ENCODE peak calls at places on chromosomes 4 and X, in four cellular contexts. A is GM12878, V is K562, W is HCT116. G is an unnamed sample.

GRCh38 chr4:36771411-36772153 is 473.0 kb upstream of the NWD2 start:
- DNase-seq in W (peak; percentile 7), V (no peak), A (no peak), G (no peak)

GRCh38 chrX:3638280-3638873 is 75.1 kb downstream of the PRKX start:
- DNase-seq in V (peak; percentile 57), W (peak; percentile 7), A (peak; percentile 16), G (peak; percentile 11)

GRCh38 chr4:24800273-24800880 is 5.0 kb downstream of the SOD3 start:
- DNase-seq in V (no peak), W (no peak), A (no peak), G (no peak)

GRCh38 chr4:77880784-77881183 is 18.2 kb downstream of the MRPL1 start:
- DNase-seq in V (no peak), A (no peak), W (no peak), G (no peak)

GRCh38 chr4:102736636-102737549 is 23.9 kb downstream of the MANBA start:
- DNase-seq in A (no peak), V (no peak), W (no peak), G (no peak)

GRCh38 chrX:140712413-140713173 is 3.0 kb downstream of the LINC00632 start:
- DNase-seq in V (no peak), W (no peak), A (no peak), G (no peak)

GRCh38 chr4:141636077-141636770 is at the start of gene IL15:
- DNase-seq in W (peak; percentile 36), A (no peak), V (no peak), G (peak; percentile 16)

GRCh38 chrX:74119016-74119910 is 184.7 kb upstream of the ZCCHC13 start:
- DNase-seq in A (no peak), W (peak; percentile 24), V (no peak), G (no peak)

GRCh38 chrX:143621276-143621675 is 14.6 kb downstream of the SLITRK4 start:
- DNase-seq in W (no peak), A (no peak), V (no peak), G (no peak)

GRCh38 chr4:165540206-165540865 is 161.5 kb downstream of the CPE start:
- DNase-seq in W (no peak), A (no peak), V (no peak), G (no peak)

GRCh38 chr4:101414496-101414895 is 67.2 kb upstream of the PPP3CA start:
- DNase-seq in V (no peak), A (no peak), W (no peak), G (no peak)

GRCh38 chr4:118969359-118969758 is 80.7 kb downstream of the SYNPO2 start:
- DNase-seq in V (no peak), A (no peak), W (peak; percentile 32), G (peak; percentile 11)

GRCh38 chr4:156763511-156763910 is 208.1 kb downstream of the PDGFC start:
- DNase-seq in W (no peak), V (no peak), A (no peak), G (no peak)

GRCh38 chr4:189660737-189661330 is 279.8 kb upstream of the FRG1 start:
- DNase-seq in V (no peak), A (no peak), W (no peak), G (no peak)

GRCh38 chr4:121277194-121278105 is 103.4 kb downstream of the QRFPR start:
- DNase-seq in A (no peak), V (no peak), W (peak; percentile 42), G (peak; percentile 27)

GRCh38 chr4:41305486-41305885 is 48.8 kb downstream of the UCHL1 start:
- DNase-seq in A (no peak), V (no peak), W (no peak), G (no peak)

GRCh38 chrX:46979340-46979739 is 67.1 kb downstream of the JADE3 start:
- DNase-seq in W (peak; percentile 13), V (no peak), A (no peak), G (no peak)

GRCh38 chrX:117610806-117611205 is 505.8 kb downstream of the KLHL13 start:
- DNase-seq in W (no peak), V (no peak), A (no peak), G (no peak)

GRCh38 chr4:100450449-100450848 is 67.4 kb downstream of the EMCN start:
- DNase-seq in W (no peak), A (no peak), V (no peak), G (no peak)

GRCh38 chr4:80074059-80074458 is 1.0 kb upstream of the ANTXR2 start:
- DNase-seq in A (no peak), V (no peak), W (no peak), G (no peak)

GRCh38 chr4:164423819-164424218 is 330.1 kb upstream of the SMIM31 start:
- DNase-seq in A (no peak), V (no peak), W (no peak), G (no peak)

GRCh38 chr4:11483076-11483475 is 54.4 kb upstream of the HS3ST1 start:
- DNase-seq in A (no peak), W (no peak), V (no peak), G (no peak)

GRCh38 chrX:106959897-106960296 is 39.7 kb downstream of the CLDN2 start:
- DNase-seq in W (no peak), V (no peak), A (no peak), G (peak; percentile 59)

GRCh38 chr4:111632752-111633151 is 512.5 kb upstream of the FAM241A start:
- DNase-seq in W (no peak), A (no peak), V (no peak), G (no peak)

GRCh38 chr4:108193891-108194672 is 25.4 kb upstream of the LEF1 start:
- DNase-seq in V (no peak), A (no peak), W (no peak), G (no peak)

GRCh38 chrX:13151806-13152510 is 107.5 kb upstream of the FAM9C start:
- DNase-seq in W (no peak), A (no peak), V (no peak), G (no peak)

GRCh38 chr4:6474705-6475457 is 2.5 kb upstream of the PPP2R2C start:
- DNase-seq in W (no peak), V (no peak), A (no peak), G (no peak)

GRCh38 chrX:149570668-149571067 is 16.6 kb downstream of the MAGEA9B start:
- DNase-seq in W (no peak), V (no peak), A (no peak), G (no peak)

GRCh38 chrX:22323541-22323940 is 50.8 kb downstream of the CBLL2 start:
- DNase-seq in W (no peak), V (no peak), A (no peak), G (no peak)

GRCh38 chrX:38221391-38221929 is 789 bp upstream of the SRPX start:
- DNase-seq in W (no peak), V (no peak), A (no peak), G (no peak)

GRCh38 chr4:40525811-40526598 is 103.7 kb downstream of the RBM47 start:
- DNase-seq in W (peak; percentile 51), A (no peak), V (peak; percentile 45), G (no peak)

GRCh38 chr4:3807861-3808521 is 41.8 kb downstream of the ADRA2C start:
- DNase-seq in W (no peak), V (no peak), A (no peak), G (no peak)

GRCh38 chr4:78167510-78167909 is 110.4 kb downstream of the FRAS1 start:
- DNase-seq in A (no peak), V (no peak), W (no peak), G (peak; percentile 54)

GRCh38 chrX:82196866-82197265 is 995.0 kb downstream of the SH3BGRL start:
- DNase-seq in W (no peak), V (no peak), A (no peak), G (no peak)

GRCh38 chr4:153022233-153022632 is 86.1 kb downstream of the FHDC1 start:
- DNase-seq in A (no peak), W (no peak), V (no peak), G (no peak)

GRCh38 chr4:182238355-182238931 is 4.8 kb upstream of the TENM3 start:
- DNase-seq in A (no peak), V (no peak), W (no peak), G (no peak)

GRCh38 chr4:123390846-123391456 is 5.6 kb upstream of the SPRY1 start:
- DNase-seq in A (no peak), V (peak; percentile 20), W (peak; percentile 4), G (no peak)

GRCh38 chrX:2185341-2186082 is 315.3 kb downstream of the DHRSX start:
- DNase-seq in V (no peak), A (no peak), W (no peak), G (no peak)

GRCh38 chr4:6802050-6802449 is 19.5 kb downstream of the KIAA0232 start:
- DNase-seq in A (no peak), W (no peak), V (no peak), G (no peak)

GRCh38 chr4:142721187-142721586 is 124.9 kb downstream of the INPP4B start:
- DNase-seq in A (no peak), W (no peak), V (no peak), G (no peak)
- H3K9ac ChIP-seq in A (no peak overlapping the region), W (peak overlapping the region; percentile 34), V (no peak overlapping the region), G (no peak overlapping the region)

GRCh38 chr4:13289391-13289790 is 194.7 kb downstream of the RAB28 start:
- DNase-seq in A (no peak), V (no peak), W (no peak), G (no peak)
- TF ChIP-seq SIN3A in A (no peak), V (no peak), W (no peak), G (no peak)

DNA sequence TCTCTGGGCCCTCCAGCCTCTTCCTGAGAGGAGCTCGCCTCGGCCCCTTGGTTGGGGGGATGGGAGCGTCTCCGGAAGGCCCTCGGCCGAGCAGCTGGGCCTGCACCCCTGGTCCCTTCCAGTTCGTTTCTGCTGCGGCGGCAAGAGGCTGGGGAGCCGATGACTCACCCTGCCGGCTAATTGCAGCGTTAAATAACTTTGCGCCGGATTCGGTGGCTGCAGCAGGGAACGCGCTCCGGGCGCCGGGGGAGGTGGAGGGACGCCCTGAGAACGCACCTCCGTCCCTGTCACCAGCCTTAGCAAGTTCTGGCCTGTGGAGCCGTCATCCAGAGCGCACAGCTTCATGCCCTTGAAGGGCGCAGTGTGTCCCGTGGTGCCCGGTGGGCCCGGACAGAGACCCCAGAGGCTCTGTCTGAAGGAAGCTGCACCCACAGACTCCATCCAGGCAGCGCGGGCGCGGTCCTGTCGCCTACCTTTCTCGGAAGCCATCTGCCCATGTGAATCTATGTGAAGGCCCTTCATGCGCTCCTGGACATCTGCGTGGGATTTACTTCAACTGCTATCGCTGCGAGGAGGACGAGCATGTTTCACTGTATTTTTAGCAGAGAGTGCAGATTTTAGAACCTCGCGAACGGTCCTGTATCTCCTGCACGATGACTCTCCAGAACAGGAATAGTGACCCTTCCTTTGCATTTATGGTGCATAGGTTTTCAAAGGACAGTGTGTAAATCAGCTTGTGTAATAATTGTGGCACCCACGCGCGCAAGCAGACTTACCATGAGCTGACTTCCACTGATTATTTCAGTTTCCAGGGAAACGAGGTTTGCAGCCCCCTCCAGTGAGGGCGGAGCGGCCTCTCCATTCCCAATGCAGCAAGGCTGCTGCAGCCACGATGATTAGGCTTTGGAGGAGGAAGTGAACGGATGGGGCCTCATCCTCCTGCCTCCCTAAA is 1.7 kb upstream of the TMEM271 start:
- DNase-seq in W (no peak), V (no peak), A (no peak), G (peak; percentile 18)
- TF ChIP-seq CEBPB in W (no peak), V (no peak), A (no peak), G (no peak)

DNA sequence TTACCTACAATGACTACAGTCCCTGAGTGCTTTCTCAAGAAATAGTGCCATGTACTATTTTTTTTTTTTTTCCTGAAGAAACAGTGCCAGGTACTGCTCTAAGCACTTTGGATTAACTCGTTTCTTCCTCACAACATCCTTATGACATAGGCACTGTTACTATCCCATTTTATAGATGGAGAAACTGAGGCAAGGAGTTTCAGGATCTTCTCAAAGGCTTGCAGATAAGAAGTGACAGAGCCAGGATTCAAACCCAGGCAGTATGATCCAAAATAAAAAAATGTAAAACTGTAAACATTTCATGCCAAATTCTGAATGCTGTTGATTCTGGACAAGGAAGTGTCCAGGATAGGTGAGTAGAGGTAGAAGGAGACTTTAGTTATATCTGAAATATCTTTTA is 1.1 kb downstream of the FANCB start:
- DNase-seq in V (no peak), W (no peak), A (no peak), G (no peak)
- H3K9ac ChIP-seq in V (peak overlapping the region; percentile 49), W (no peak overlapping the region), A (no peak overlapping the region), G (no peak overlapping the region)